ENCODE peak calls at places on chromosomes 16 and 17, in five cellular contexts. X is B cell, S is MM.1S, Z is breast epithelium, N is HL-60. L is an unnamed sample.

GRCh38 chr17:74043976-74044375 is 159.5 kb upstream of the RPL38 start:
- DNase-seq in Z (no peak), X (no peak), S (no peak), N (no peak), L (no peak)

GRCh38 chr16:89858973-89859808 is 14.2 kb upstream of the TCF25 start:
- DNase-seq in X (no peak), N (no peak), Z (no peak), S (no peak), L (no peak)

GRCh38 chr17:63665527-63666214 is 34.3 kb downstream of the LIMD2 start:
- DNase-seq in Z (no peak), N (peak; percentile 95), X (peak; percentile 61), S (no peak), L (no peak)

GRCh38 chr16:11742041-11742535 is 569 bp downstream of the TXNDC11 start:
- DNase-seq in Z (no peak), X (peak; percentile 47), N (peak; percentile 33), S (peak; percentile 33), L (peak; percentile 58)

GRCh38 chr16:17273142-17273561 is 197.6 kb downstream of the XYLT1 start:
- DNase-seq in N (peak; percentile 25), X (no peak), S (no peak), Z (no peak), L (peak; percentile 73)

GRCh38 chr17:38628441-38628840 is 22.7 kb upstream of the SRCIN1 start:
- DNase-seq in Z (no peak), N (no peak), S (no peak), X (no peak), L (peak; percentile 4)

GRCh38 chr17:29407856-29408255 is 17.7 kb downstream of the TAOK1 start:
- DNase-seq in N (no peak), S (no peak), X (no peak), Z (no peak), L (no peak)

GRCh38 chr17:49343273-49343672 is 18.8 kb downstream of the ZNF652 start:
- DNase-seq in X (no peak), S (no peak), Z (no peak), N (peak; percentile 28), L (peak; percentile 50)

GRCh38 chr16:84844049-84844350 is 24.2 kb downstream of the CRISPLD2 start:
- DNase-seq in Z (no peak), N (no peak), X (no peak), S (no peak), L (no peak)

GRCh38 chr17:17685775-17686291 is 4.6 kb downstream of the RAI1 start:
- DNase-seq in X (no peak), S (no peak), Z (no peak), N (no peak), L (peak; percentile 29)

GRCh38 chr16:67150058-67150832 is 553 bp downstream of the B3GNT9 start:
- DNase-seq in N (no peak), S (peak; percentile 31), X (no peak), Z (no peak), L (peak; percentile 74)

GRCh38 chr17:32502013-32502412 is 15.2 kb downstream of the CDK5R1 start:
- DNase-seq in S (no peak), Z (no peak), N (no peak), X (no peak), L (no peak)

GRCh38 chr17:17808706-17809432 is 27.9 kb downstream of the SREBF1 start:
- DNase-seq in X (no peak), N (no peak), Z (no peak), S (peak; percentile 81), L (peak; percentile 61)

GRCh38 chr17:71188811-71189492 is 931.9 kb upstream of the SOX9 start:
- DNase-seq in N (no peak), Z (no peak), S (no peak), X (no peak), L (no peak)

GRCh38 chr16:62036101-62036806 is at the start of gene CDH8:
- DNase-seq in S (no peak), N (no peak), X (no peak), Z (no peak), L (no peak)

GRCh38 chr17:5706835-5707234 is 122.5 kb upstream of the NLRP1 start:
- DNase-seq in X (peak; percentile 67), Z (peak; percentile 60), S (peak; percentile 54), N (peak; percentile 29), L (peak; percentile 75)

GRCh38 chr16:4371481-4372314 is at the start of gene VASN:
- DNase-seq in Z (peak; percentile 72), N (no peak), X (peak; percentile 61), S (no peak), L (peak; percentile 70)

GRCh38 chr16:86070511-86070910 is 171.5 kb downstream of the IRF8 start:
- DNase-seq in Z (no peak), S (no peak), N (no peak), X (no peak), L (no peak)

GRCh38 chr16:85401917-85402766 is 211.0 kb upstream of the GSE1 start:
- DNase-seq in X (no peak), Z (no peak), S (no peak), N (no peak), L (no peak)

GRCh38 chr16:84737658-84738057 is 37.9 kb downstream of the USP10 start:
- DNase-seq in S (no peak), N (no peak), X (no peak), Z (no peak), L (no peak)

GRCh38 chr17:44108440-44109311 is 14.8 kb downstream of the HDAC5 start:
- DNase-seq in Z (peak; percentile 68), S (no peak), N (no peak), X (no peak), L (no peak)

GRCh38 chr17:44069974-44070454 is 521 bp upstream of the G6PC3 start:
- DNase-seq in S (no peak), X (no peak), Z (no peak), N (peak; percentile 57), L (peak; percentile 16)

GRCh38 chr17:61409301-61410099 is 9.9 kb downstream of the TBX2 start:
- DNase-seq in Z (peak; percentile 59), S (peak; percentile 67), X (peak; percentile 42), N (peak; percentile 31), L (no peak)

GRCh38 chr17:81019563-81020442 is 15.1 kb upstream of the BAIAP2 start:
- DNase-seq in X (no peak), S (no peak), N (no peak), Z (no peak), L (no peak)

GRCh38 chr16:12513057-12513790 is 290.5 kb downstream of the CPPED1 start:
- DNase-seq in S (no peak), Z (no peak), X (no peak), N (no peak), L (no peak)

GRCh38 chr17:53191878-53192277 is 630.8 kb upstream of the KIF2B start:
- DNase-seq in N (no peak), X (no peak), S (peak; percentile 15), Z (no peak), L (no peak)

GRCh38 chr17:35016369-35016768 is 36.1 kb downstream of the LIG3 start:
- DNase-seq in N (no peak), Z (no peak), S (no peak), X (no peak), L (no peak)

GRCh38 chr17:9370464-9370863 is 205.2 kb downstream of the STX8 start:
- DNase-seq in N (no peak), Z (no peak), S (no peak), X (no peak), L (no peak)

GRCh38 chr17:37671813-37672544 is 28.7 kb upstream of the DDX52 start:
- DNase-seq in Z (no peak), N (no peak), S (no peak), X (no peak), L (no peak)

GRCh38 chr16:2512920-2513404 is 790 bp upstream of the ATP6V0C start:
- DNase-seq in S (peak; percentile 19), N (no peak), X (no peak), Z (no peak), L (peak; percentile 55)

GRCh38 chr16:75229172-75230031 is 10.6 kb downstream of the CTRB1 start:
- DNase-seq in X (no peak), Z (no peak), N (no peak), S (no peak), L (no peak)
- TF ChIP-seq CTCF in X (no peak), Z (no peak), N (no peak), S (no peak), L (no peak)

GRCh38 chr17:28381141-28381825 is 9.8 kb downstream of the SARM1 start:
- DNase-seq in X (no peak), Z (no peak), N (no peak), S (no peak), L (peak; percentile 52)
- TF ChIP-seq CTCF in X (no peak), Z (no peak), N (no peak), S (peak; percentile 4), L (peak; percentile 46)

GRCh38 chr16:68388124-68388523 is 60.2 kb downstream of the SMPD3 start:
- DNase-seq in N (no peak), Z (no peak), S (no peak), X (no peak), L (no peak)
- TF ChIP-seq CTCF in N (no peak), Z (no peak), S (no peak), X (no peak), L (no peak)

GRCh38 chr17:78113804-78114785 is 14.5 kb downstream of the TMC6 start:
- DNase-seq in N (no peak), S (no peak), Z (no peak), X (no peak), L (peak; percentile 79)

GRCh38 chr17:78116411-78116810 is 12.1 kb downstream of the TMC6 start:
- DNase-seq in S (no peak), N (no peak), Z (no peak), X (no peak), L (no peak)

GRCh38 chr17:78114831-78115723 is 13.5 kb downstream of the TMC6 start:
- DNase-seq in N (no peak), Z (no peak), X (no peak), S (no peak), L (no peak)

GRCh38 chr17:78118801-78119241 is 9.7 kb downstream of the TMC6 start:
- DNase-seq in N (no peak), S (no peak), X (no peak), Z (no peak), L (no peak)

DNA sequence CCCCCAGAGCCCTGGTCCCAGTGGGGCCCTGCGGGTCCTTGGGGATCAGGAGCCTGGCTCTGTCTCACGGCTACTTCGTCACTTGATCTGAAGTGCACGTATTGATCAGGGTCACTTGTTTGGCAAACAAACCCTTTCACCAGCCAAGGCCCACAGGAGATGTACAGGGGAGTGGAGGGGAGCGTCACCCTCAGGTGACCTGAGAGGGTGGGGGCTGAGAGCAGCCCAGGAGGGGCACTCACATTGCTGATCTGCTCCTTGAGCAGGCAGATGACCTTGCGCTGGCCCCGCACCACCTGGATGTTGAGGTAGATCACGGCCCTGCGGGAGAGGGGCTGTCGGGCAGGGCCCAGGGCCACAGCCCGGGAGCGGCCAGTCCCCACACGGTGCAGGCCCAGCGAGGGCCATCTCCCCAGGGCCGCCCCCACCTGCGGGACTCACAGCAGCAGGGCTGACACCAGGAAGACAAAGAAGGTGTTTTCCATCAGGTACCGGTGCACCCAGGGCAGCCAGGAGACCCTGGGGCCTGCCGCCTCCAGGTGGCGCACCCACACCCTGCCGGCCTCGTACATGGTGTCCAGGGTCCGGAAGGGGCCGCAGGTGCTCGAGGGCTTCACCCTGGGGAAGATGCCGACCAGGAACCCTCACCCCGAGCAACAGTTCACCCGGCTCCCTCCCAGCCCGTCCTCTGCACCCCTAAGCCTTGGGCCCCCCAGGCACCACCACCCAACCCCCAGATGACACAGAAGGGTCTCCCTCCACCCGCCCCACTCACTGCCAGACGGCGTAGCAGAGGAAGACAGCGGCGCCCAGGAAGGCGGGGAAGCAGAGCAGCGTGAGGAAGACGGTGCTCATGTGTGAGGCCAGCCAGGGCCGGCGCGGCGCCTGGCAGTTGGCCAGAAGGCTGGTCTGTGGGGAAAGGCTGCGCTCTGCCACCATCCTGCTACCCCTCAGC is 11.3 kb downstream of the TMC6 start:
- DNase-seq in X (no peak), Z (no peak), S (no peak), N (no peak), L (peak; percentile 48)
- TF ChIP-seq CTCF in X (peak; percentile 35), Z (peak; percentile 24), S (peak; percentile 27), N (no peak), L (peak; percentile 49)

L was measured in activated CD8-positive, alpha-beta T cell treated with anti-CD3 and anti-CD28 coated beads for 36 hours.